ENCODE peak calls at places on chromosomes 16 and 17, in six cellular contexts. E is A673; Q is activated CD4-positive, alpha-beta T cell treated with anti-CD3 and anti-CD28 coated beads for 1 hour; H is HL-60; U is CD4-positive, alpha-beta memory T cell; I is C1 segment of cervical spinal cord. O is an unnamed sample.

GRCh38 chr17:512926-513325 is 160.3 kb upstream of the RPH3AL start:
- DNase-seq in E (peak), Q (no peak), H (no peak), U (no peak), I (no peak), O (no peak)

GRCh38 chr16:4029816-4030215 is 86.4 kb downstream of the ADCY9 start:
- DNase-seq in E (no peak), Q (no peak), H (no peak), U (no peak), I (no peak), O (no peak)

GRCh38 chr17:27332485-27333409 is 38.8 kb downstream of the WSB1 start:
- DNase-seq in E (peak), Q (peak), H (peak), U (peak), I (peak), O (peak)

GRCh38 chr16:68732068-68732680 is 4.9 kb upstream of the CDH1 start:
- DNase-seq in E (peak), Q (no peak), H (no peak), U (no peak), I (no peak), O (no peak)

GRCh38 chr16:77298638-77299360 is 99.6 kb downstream of the SYCE1L start:
- DNase-seq in E (no peak), Q (no peak), H (no peak), U (no peak), I (no peak), O (no peak)

GRCh38 chr16:82580293-82580900 is 46.4 kb upstream of the CDH13 start:
- DNase-seq in E (peak), Q (no peak), H (peak), U (no peak), I (no peak), O (no peak)

GRCh38 chr16:51391798-51392511 is 240.9 kb upstream of the SALL1 start:
- DNase-seq in E (peak), Q (no peak), H (no peak), U (no peak), I (no peak), O (no peak)

GRCh38 chr16:56797861-56798260 is 67.1 kb upstream of the SLC12A3 start:
- DNase-seq in E (no peak), Q (no peak), H (no peak), U (no peak), I (no peak), O (no peak)

GRCh38 chr17:39920218-39921210 is 2.1 kb upstream of the GSDMB start:
- DNase-seq in E (no peak), Q (peak), H (no peak), U (no peak), I (no peak), O (peak)

GRCh38 chr17:42618442-42619150 is 9.1 kb downstream of the TUBG1 start:
- DNase-seq in E (peak), Q (no peak), H (no peak), U (no peak), I (no peak), O (peak)

GRCh38 chr17:73801455-73802100 is 157.3 kb upstream of the SDK2 start:
- DNase-seq in E (no peak), Q (no peak), H (no peak), U (no peak), I (no peak), O (no peak)

GRCh38 chr16:68313116-68313515 is 2.3 kb downstream of the PRMT7 start:
- DNase-seq in E (no peak), Q (no peak), H (no peak), U (no peak), I (no peak), O (no peak)

GRCh38 chr17:62592305-62593099 is 35.0 kb upstream of the MRC2 start:
- DNase-seq in E (peak), Q (no peak), H (no peak), U (no peak), I (no peak), O (no peak)

GRCh38 chr17:80187493-80187892 is 17.7 kb downstream of the CARD14 start:
- DNase-seq in E (no peak), Q (no peak), H (no peak), U (no peak), I (no peak), O (no peak)

GRCh38 chr16:49590166-49590871 is 216.7 kb downstream of the C16orf78 start:
- DNase-seq in E (no peak), Q (no peak), H (no peak), U (no peak), I (no peak), O (no peak)

GRCh38 chr17:40373324-40373723 is 8.8 kb upstream of the GJD3 start:
- DNase-seq in E (no peak), Q (no peak), H (no peak), U (no peak), I (no peak), O (no peak)

GRCh38 chr17:17742688-17743390 is 61.6 kb downstream of the RAI1 start:
- DNase-seq in E (no peak), Q (no peak), H (no peak), U (no peak), I (no peak), O (no peak)

GRCh38 chr17:69508814-69509213 is 94.3 kb downstream of the MAP2K6 start:
- DNase-seq in E (no peak), Q (no peak), H (no peak), U (no peak), I (no peak), O (no peak)

GRCh38 chr16:14011846-14012245 is 59.3 kb upstream of the MRTFB start:
- DNase-seq in E (no peak), Q (no peak), H (no peak), U (no peak), I (no peak), O (no peak)

GRCh38 chr16:47143677-47144558 is at the start of gene NETO2:
- DNase-seq in E (peak), Q (peak), H (peak), U (peak), I (peak), O (peak)

GRCh38 chr16:73048292-73049050 is 543 bp upstream of the ZFHX3 start:
- DNase-seq in E (peak), Q (no peak), H (no peak), U (no peak), I (no peak), O (no peak)

GRCh38 chr16:30142672-30143346 is 19.8 kb upstream of the MAPK3 start:
- DNase-seq in E (no peak), Q (no peak), H (peak), U (peak), I (no peak), O (no peak)

GRCh38 chr17:32699247-32699646 is 177.7 kb downstream of the MYO1D start:
- DNase-seq in E (no peak), Q (no peak), H (no peak), U (no peak), I (no peak), O (no peak)

GRCh38 chr17:40069751-40070643 is 7.2 kb downstream of the THRA start:
- DNase-seq in E (peak), Q (no peak), H (peak), U (peak), I (no peak), O (peak)

GRCh38 chr17:8611135-8611534 is 19.4 kb downstream of the MYH10 start:
- DNase-seq in E (no peak), Q (no peak), H (no peak), U (no peak), I (no peak), O (no peak)

GRCh38 chr16:278863-279366 is 1.5 kb upstream of the ARHGDIG start:
- DNase-seq in E (peak), Q (no peak), H (peak), U (peak), I (no peak), O (no peak)